ENCODE peak calls at places on chromosomes 2 and 18, in four cellular contexts. F is fibroblast of gingiva, G is fibroblast of lung, H is WTC11. E is an unnamed sample.

GRCh38 chr2:235864746-235865535 is 303.2 kb downstream of the GBX2 start:
- DNase-seq in F (peak; percentile 44), G (no peak), H (peak; percentile 20), E (peak; percentile 62)

GRCh38 chr18:21391074-21391673 is 149.1 kb downstream of the GREB1L start:
- DNase-seq in F (peak; percentile 22), G (peak; percentile 20), H (no peak), E (peak; percentile 57)

GRCh38 chr2:190545082-190545481 is 10.6 kb upstream of the NEMP2 start:
- DNase-seq in F (no peak), G (peak; percentile 19), H (no peak), E (peak; percentile 36)

GRCh38 chr2:10220516-10221391 is 82.0 kb upstream of the HPCAL1 start:
- DNase-seq in F (peak; percentile 72), G (peak; percentile 78), H (no peak), E (peak; percentile 63)

GRCh38 chr18:59148192-59148591 is 8.5 kb downstream of the SEC11C start:
- DNase-seq in F (no peak), G (no peak), H (no peak), E (no peak)

GRCh38 chr18:59512025-59512710 is 153.1 kb upstream of the LMAN1 start:
- DNase-seq in F (no peak), G (no peak), H (no peak), E (no peak)

GRCh38 chr2:239293450-239294430 is 107.1 kb downstream of the HDAC4 start:
- DNase-seq in F (no peak), G (no peak), H (peak; percentile 9), E (no peak)

GRCh38 chr18:22689711-22690110 is 243.4 kb upstream of the RBBP8 start:
- DNase-seq in F (no peak), G (no peak), H (no peak), E (no peak)

GRCh38 chr2:100610381-100610831 is 47.6 kb downstream of the PDCL3 start:
- DNase-seq in F (peak; percentile 84), G (peak; percentile 51), H (peak; percentile 86), E (peak; percentile 83)

GRCh38 chr2:10818986-10819385 is 6.4 kb upstream of the PDIA6 start:
- DNase-seq in F (no peak), G (no peak), H (no peak), E (no peak)

GRCh38 chr2:239954166-239955085 is 70.7 kb downstream of the NDUFA10 start:
- DNase-seq in F (no peak), G (no peak), H (no peak), E (no peak)

GRCh38 chr2:111029135-111029927 is 91.4 kb upstream of the BCL2L11 start:
- DNase-seq in F (no peak), G (peak; percentile 5), H (peak; percentile 32), E (peak; percentile 54)

GRCh38 chr18:55751476-55751875 is 163.5 kb upstream of the TCF4 start:
- DNase-seq in F (no peak), G (no peak), H (no peak), E (no peak)

GRCh38 chr2:159030674-159031380 is 62.4 kb downstream of the TANC1 start:
- DNase-seq in F (peak; percentile 80), G (peak; percentile 86), H (no peak), E (peak; percentile 64)

GRCh38 chr18:44887227-44887631 is 206.5 kb downstream of the SETBP1 start:
- DNase-seq in F (no peak), G (no peak), H (no peak), E (no peak)

GRCh38 chr2:156935611-156936010 is 321.9 kb upstream of the GALNT5 start:
- DNase-seq in F (peak; percentile 29), G (no peak), H (no peak), E (peak; percentile 44)

GRCh38 chr2:209638346-209638745 is 133.3 kb upstream of the UNC80 start:
- DNase-seq in F (no peak), G (peak; percentile 44), H (no peak), E (peak; percentile 38)

GRCh38 chr2:108404784-108405397 is 27.1 kb downstream of the SULT1C4 start:
- DNase-seq in F (no peak), G (no peak), H (no peak), E (no peak)

GRCh38 chr18:50817898-50818250 is 1.9 kb downstream of the MRO start:
- DNase-seq in F (peak; percentile 90), G (peak; percentile 81), H (no peak), E (peak; percentile 88)

GRCh38 chr2:207236156-207236935 is 70.6 kb upstream of the KLF7 start:
- DNase-seq in F (no peak), G (no peak), H (no peak), E (no peak)

GRCh38 chr2:238461491-238461890 is 34.8 kb downstream of the ASB1 start:
- DNase-seq in F (no peak), G (no peak), H (no peak), E (no peak)

GRCh38 chr2:205675861-205676516 is 6.3 kb upstream of the NRP2 start:
- DNase-seq in F (peak; percentile 65), G (peak; percentile 86), H (no peak), E (peak; percentile 89)

GRCh38 chr2:86368181-86368824 is 30.9 kb upstream of the REEP1 start:
- DNase-seq in F (no peak), G (peak; percentile 64), H (peak; percentile 73), E (peak; percentile 57)

GRCh38 chr2:119659601-119660342 is 19.2 kb upstream of the TMEM177 start:
- DNase-seq in F (peak; percentile 25), G (peak; percentile 52), H (peak; percentile 63), E (peak; percentile 58)

GRCh38 chr2:118954297-118955060 is 12.5 kb downstream of the MARCO start:
- DNase-seq in F (no peak), G (no peak), H (no peak), E (no peak)

GRCh38 chr2:234905547-234906260 is 46.1 kb upstream of the SH3BP4 start:
- DNase-seq in F (no peak), G (peak; percentile 23), H (no peak), E (no peak)

GRCh38 chr18:53946561-53946960 is 277.9 kb downstream of the MBD2 start:
- DNase-seq in F (no peak), G (no peak), H (no peak), E (peak; percentile 4)

GRCh38 chr2:206700141-206700540 is 18.1 kb downstream of the DYTN start:
- DNase-seq in F (no peak), G (no peak), H (no peak), E (no peak)

GRCh38 chr2:73212448-73213176 is 1.4 kb upstream of the SMYD5 start:
- DNase-seq in F (peak; percentile 90), G (peak; percentile 80), H (peak; percentile 86), E (peak; percentile 92)

GRCh38 chr2:6139916-6140315 is 447.7 kb downstream of the SOX11 start:
- DNase-seq in F (no peak), G (no peak), H (no peak), E (no peak)

GRCh38 chr2:127591221-127591923 is 54.6 kb upstream of the GPR17 start:
- DNase-seq in F (peak; percentile 36), G (peak; percentile 50), H (peak; percentile 88), E (peak; percentile 75)

GRCh38 chr2:10658041-10658913 is 31.5 kb downstream of the NOL10 start:
- DNase-seq in F (peak; percentile 23), G (peak; percentile 59), H (no peak), E (peak; percentile 76)

GRCh38 chr18:32301976-32302743 is 112.3 kb downstream of the MEP1B start:
- DNase-seq in F (peak; percentile 80), G (peak; percentile 89), H (no peak), E (peak; percentile 92)

GRCh38 chr2:129801575-129801974 is 177.9 kb upstream of the RAB6C start:
- DNase-seq in F (no peak), G (peak; percentile 29), H (no peak), E (no peak)

GRCh38 chr2:83022631-83023210 is 1436.4 kb downstream of the SUCLG1 start:
- DNase-seq in F (peak; percentile 18), G (peak; percentile 60), H (no peak), E (peak; percentile 6)

GRCh38 chr18:55920063-55920462 is 332.1 kb upstream of the TCF4 start:
- DNase-seq in F (no peak), G (no peak), H (no peak), E (no peak)

GRCh38 chr2:128776461-128776971 is 457.8 kb upstream of the HS6ST1 start:
- DNase-seq in F (no peak), G (no peak), H (no peak), E (no peak)

GRCh38 chr2:203062126-203062525 is 47.5 kb downstream of the NBEAL1 start:
- DNase-seq in F (no peak), G (peak; percentile 18), H (no peak), E (no peak)

E was measured in adipocyte.